ENCODE peak calls at places on chromosomes 13 and 19, in nine cellular contexts. T is MM.1S, B is SK-N-SH, L is GM23338, M is GM23248, U is hepatocyte, I is Karpas-422, N is OCI-LY7, A is HCT116. V is an unnamed sample. For H3K9me2, the result is how much of the 10 kb centered on the place peaks cover.

GRCh38 chr13:91368101-91368500 is 20.6 kb downstream of the MIR17HG start:
- DNase-seq in T (no peak), B (no peak), L (no peak), M (no peak), U (no peak), I (no peak), N (no peak), A (no peak), V (no peak)

GRCh38 chr19:372306-372890 is 27.8 kb upstream of the MIER2 start:
- DNase-seq in T (no peak), B (peak), L (no peak), M (peak), U (peak), I (peak), N (no peak), A (no peak), V (no peak)

GRCh38 chr13:52786747-52787146 is 47.1 kb upstream of the CNMD start:
- DNase-seq in T (no peak), B (no peak), L (no peak), M (no peak), U (no peak), I (no peak), N (no peak), A (peak), V (peak)

GRCh38 chr13:42574435-42575311 is 721 bp downstream of the TNFSF11 start:
- DNase-seq in T (no peak), B (peak), L (peak), M (peak), U (peak), I (no peak), N (no peak), A (no peak), V (no peak)

GRCh38 chr19:4891066-4891465 is 11.6 kb downstream of the ARRDC5 start:
- DNase-seq in T (no peak), B (no peak), L (no peak), M (no peak), U (no peak), I (no peak), N (no peak), A (no peak), V (no peak)

GRCh38 chr13:59391696-59392095 is 772.0 kb downstream of the DIAPH3 start:
- DNase-seq in T (peak), B (peak), L (peak), M (peak), U (peak), I (peak), N (peak), A (peak), V (peak)

GRCh38 chr13:92232880-92233279 is 834.5 kb downstream of the GPC5 start:
- DNase-seq in T (no peak), B (no peak), L (no peak), M (no peak), U (peak), I (no peak), N (no peak), A (no peak), V (no peak)

GRCh38 chr19:15235796-15236195 is 3.5 kb upstream of the EPHX3 start:
- DNase-seq in T (no peak), B (no peak), L (no peak), M (no peak), U (no peak), I (no peak), N (no peak), A (no peak), V (no peak)

GRCh38 chr19:34475026-34475974 is 6.3 kb upstream of the WTIP start:
- DNase-seq in T (no peak), B (no peak), L (no peak), M (peak), U (peak), I (no peak), N (no peak), A (no peak), V (peak)

GRCh38 chr19:51375504-51376221 is 3.2 kb upstream of the NKG7 start:
- DNase-seq in T (no peak), B (no peak), L (no peak), M (no peak), U (no peak), I (no peak), N (no peak), A (no peak), V (no peak)

GRCh38 chr13:111373486-111373885 is 53.0 kb downstream of the TEX29 start:
- DNase-seq in T (peak), B (no peak), L (no peak), M (no peak), U (no peak), I (no peak), N (no peak), A (no peak), V (no peak)

GRCh38 chr19:15871570-15871969 is 26.3 kb downstream of the CYP4F2 start:
- DNase-seq in T (no peak), B (no peak), L (no peak), M (no peak), U (no peak), I (peak), N (no peak), A (peak), V (no peak)

GRCh38 chr19:40592170-40592569 is 9.0 kb upstream of the LTBP4 start:
- DNase-seq in T (peak), B (peak), L (peak), M (peak), U (no peak), I (peak), N (peak), A (no peak), V (peak)

GRCh38 chr19:5080030-5080644 is 111.2 kb downstream of the KDM4B start:
- DNase-seq in T (no peak), B (peak), L (no peak), M (no peak), U (no peak), I (no peak), N (no peak), A (no peak), V (no peak)

GRCh38 chr19:36488816-36489138 is 584 bp downstream of the ZNF566 start:
- DNase-seq in T (no peak), B (peak), L (no peak), M (no peak), U (peak), I (peak), N (peak), A (peak), V (peak)

GRCh38 chr13:33258437-33259193 is 26.9 kb downstream of the STARD13 start:
- DNase-seq in T (no peak), B (no peak), L (no peak), M (peak), U (no peak), I (no peak), N (no peak), A (no peak), V (no peak)

GRCh38 chr19:16022681-16023557 is 53.4 kb upstream of the TPM4 start:
- DNase-seq in T (no peak), B (peak), L (no peak), M (no peak), U (no peak), I (no peak), N (no peak), A (no peak), V (no peak)

GRCh38 chr19:23098988-23099387 is 17.8 kb upstream of the ZNF730 start:
- DNase-seq in T (no peak), B (no peak), L (no peak), M (no peak), U (no peak), I (no peak), N (no peak), A (no peak), V (no peak)

GRCh38 chr13:29817604-29818378 is 32.6 kb downstream of the UBL3 start:
- DNase-seq in T (peak), B (peak), L (no peak), M (peak), U (no peak), I (peak), N (peak), A (no peak), V (no peak)

GRCh38 chr19:42199440-42200115 is 17.9 kb downstream of the DEDD2 start:
- DNase-seq in T (peak), B (no peak), L (peak), M (no peak), U (no peak), I (peak), N (peak), A (no peak), V (no peak)
- H3K4me3 ChIP-seq in T (peak), B (no peak), L (no peak), M (no peak), U (no peak), I (no peak), N (peak), A (no peak), V (no peak)

GRCh38 chr19:12156254-12157058 is at the start of gene ZNF625:
- DNase-seq in T (peak), B (peak), L (peak), M (peak), U (peak), I (peak), N (peak), A (no peak), V (peak)
- H3K4me2 ChIP-seq in T (peak), B (peak), L (peak), M (peak), U (peak), I (peak), N (peak), A (no peak), V (peak)

GRCh38 chr19:1434040-1434366 is 4.2 kb upstream of the RPS15 start:
- DNase-seq in T (no peak), B (no peak), L (no peak), M (no peak), U (no peak), I (no peak), N (no peak), A (no peak), V (no peak)
- H3K9me2 ChIP-seq in T (under half), B (under half), L (under half), M (under half), U (under half), I (under half), N (under half), A (under half), V (under half)

DNA sequence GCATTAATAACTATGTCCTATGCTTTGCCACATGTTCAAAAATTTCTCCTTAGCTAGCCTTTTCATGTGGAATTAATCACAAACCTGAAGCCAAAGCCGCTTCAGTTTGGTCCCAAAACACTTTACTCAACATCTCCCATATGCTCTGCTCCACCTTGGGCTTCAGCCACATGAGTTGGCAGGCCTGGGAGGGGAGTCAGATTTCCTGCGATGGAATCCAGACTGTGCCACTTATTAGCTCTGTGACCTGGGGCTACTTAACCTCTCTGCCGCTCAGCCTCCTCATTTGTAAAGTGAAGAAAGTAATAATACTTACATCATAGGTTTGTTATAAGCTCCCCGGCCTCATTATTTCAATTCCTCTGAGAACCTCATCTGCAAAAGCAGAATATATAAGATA is 272.0 kb downstream of the LMO7 start:
- DNase-seq in T (no peak), B (no peak), L (no peak), M (peak), U (no peak), I (no peak), N (no peak), A (no peak), V (no peak)
- H3K4me3 ChIP-seq in T (no peak), B (no peak), L (no peak), M (no peak), U (no peak), I (no peak), N (no peak), A (no peak), V (no peak)

GRCh38 chr19:39359026-39359425 is 16.8 kb downstream of the SAMD4B start:
- DNase-seq in T (no peak), B (no peak), L (no peak), M (no peak), U (no peak), I (no peak), N (no peak), A (no peak), V (no peak)

GRCh38 chr19:39362682-39363657 is 20.7 kb downstream of the SAMD4B start:
- DNase-seq in T (no peak), B (no peak), L (no peak), M (peak), U (no peak), I (no peak), N (no peak), A (no peak), V (peak)

GRCh38 chr19:39365531-39365930 is 23.3 kb downstream of the SAMD4B start:
- DNase-seq in T (no peak), B (no peak), L (no peak), M (no peak), U (no peak), I (no peak), N (no peak), A (no peak), V (no peak)

GRCh38 chr19:39360599-39360998 is 18.4 kb downstream of the SAMD4B start:
- DNase-seq in T (no peak), B (no peak), L (no peak), M (no peak), U (no peak), I (no peak), N (no peak), A (no peak), V (no peak)

GRCh38 chr19:39363909-39364457 is 21.8 kb downstream of the SAMD4B start:
- DNase-seq in T (no peak), B (no peak), L (no peak), M (peak), U (no peak), I (peak), N (no peak), A (no peak), V (no peak)
- H3K4me2 ChIP-seq in T (no peak), B (no peak), L (no peak), M (peak), U (no peak), I (no peak), N (no peak), A (no peak), V (no peak)